ENCODE peak calls at places on chromosomes 5 and 9, in five cellular contexts. Q, U, D, T and L are unnamed samples.

GRCh38 chr9:131282688-131283422 is 6.5 kb upstream of the FAM78A start:
- DNase-seq in Q (peak; percentile 59), U (no peak), D (no peak), T (no peak), L (no peak)

GRCh38 chr5:42715791-42716190 is 40.8 kb upstream of the CCDC152 start:
- DNase-seq in Q (no peak), U (no peak), D (no peak), T (no peak), L (no peak)

GRCh38 chr9:4892501-4893194 is 92.4 kb upstream of the JAK2 start:
- DNase-seq in Q (no peak), U (no peak), D (no peak), T (no peak), L (no peak)

GRCh38 chr9:133910855-133911514 is 81.1 kb downstream of the VAV2 start:
- DNase-seq in Q (no peak), U (no peak), D (no peak), T (peak; percentile 39), L (no peak)

GRCh38 chr9:4237748-4238511 is 61.9 kb downstream of the GLIS3 start:
- DNase-seq in Q (no peak), U (no peak), D (no peak), T (no peak), L (no peak)

GRCh38 chr5:156474251-156474650 is 147.3 kb downstream of the SGCD start:
- DNase-seq in Q (peak; percentile 28), U (no peak), D (no peak), T (no peak), L (no peak)

GRCh38 chr5:16160706-16161105 is 18.9 kb downstream of the MARCHF11 start:
- DNase-seq in Q (no peak), U (peak; percentile 10), D (no peak), T (no peak), L (peak; percentile 60)

GRCh38 chr9:88716636-88717035 is 181.7 kb downstream of the NXNL2 start:
- DNase-seq in Q (no peak), U (no peak), D (no peak), T (no peak), L (no peak)

GRCh38 chr5:67404261-67405100 is 207.9 kb upstream of the CD180 start:
- DNase-seq in Q (no peak), U (no peak), D (no peak), T (no peak), L (no peak)

GRCh38 chr5:55039843-55040242 is 15.8 kb downstream of the GZMK start:
- DNase-seq in Q (no peak), U (no peak), D (no peak), T (no peak), L (no peak)

DNA sequence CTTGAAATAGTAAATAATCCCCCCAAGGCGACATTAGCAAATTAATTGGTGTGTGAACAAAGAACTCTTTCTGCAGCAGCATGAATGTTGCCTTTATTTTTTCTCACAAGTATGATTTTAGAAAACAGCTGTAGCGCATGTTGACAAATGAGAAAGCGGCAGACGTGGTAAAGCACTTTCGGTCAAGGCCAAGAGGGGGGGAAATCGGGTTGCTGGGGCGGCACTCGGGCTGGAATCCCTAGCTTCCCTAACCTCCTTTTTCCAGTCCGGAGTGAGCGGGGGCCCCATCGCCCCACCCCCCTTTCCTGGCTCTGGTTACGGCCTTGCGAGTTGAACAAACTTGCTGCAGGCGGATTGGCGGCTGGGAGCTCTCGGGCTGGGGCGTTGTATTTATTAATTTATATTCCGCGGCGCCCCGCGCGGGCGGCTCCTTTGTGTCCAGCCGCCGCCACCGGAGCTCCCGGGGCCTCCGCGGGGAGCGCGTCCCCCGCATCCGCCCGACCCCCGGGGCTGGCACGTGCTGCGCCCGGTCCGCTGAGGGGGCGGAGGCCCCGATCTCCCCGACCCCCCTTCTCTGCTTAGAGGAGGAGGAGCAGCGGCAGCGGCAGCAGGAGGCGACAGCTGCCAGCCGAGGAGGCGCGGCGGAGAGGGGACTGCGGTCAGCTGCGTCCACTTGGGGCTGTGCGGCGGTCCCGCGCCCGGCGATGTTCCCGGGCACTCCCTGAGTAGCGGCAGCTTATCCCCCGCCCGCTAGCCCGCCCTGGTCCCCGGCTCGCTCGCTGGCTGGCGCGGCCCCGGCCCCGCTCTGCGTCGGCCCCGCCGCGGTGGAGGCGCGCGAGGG is at the start of gene RHOBTB3:
- DNase-seq in Q (peak; percentile 91), U (peak; percentile 80), D (peak; percentile 8), T (peak; percentile 85), L (peak; percentile 46)
- TF ChIP-seq CTCF in Q (no peak), U (no peak), D (no peak), T (no peak), L (no peak)

GRCh38 chr9:97925497-97926334 is 3.4 kb upstream of the TRMO start:
- DNase-seq in Q (no peak), U (no peak), D (no peak), T (no peak), L (no peak)

GRCh38 chr9:97923529-97924108 is 1.3 kb upstream of the TRMO start:
- DNase-seq in Q (peak; percentile 66), U (peak; percentile 53), D (peak; percentile 67), T (peak; percentile 79), L (peak; percentile 89)

GRCh38 chr9:97919217-97919813 is 3.0 kb downstream of the TRMO start:
- DNase-seq in Q (no peak), U (no peak), D (no peak), T (no peak), L (no peak)

GRCh38 chr9:97924386-97924785 is 2.1 kb upstream of the TRMO start:
- DNase-seq in Q (no peak), U (no peak), D (no peak), T (no peak), L (no peak)

DNA sequence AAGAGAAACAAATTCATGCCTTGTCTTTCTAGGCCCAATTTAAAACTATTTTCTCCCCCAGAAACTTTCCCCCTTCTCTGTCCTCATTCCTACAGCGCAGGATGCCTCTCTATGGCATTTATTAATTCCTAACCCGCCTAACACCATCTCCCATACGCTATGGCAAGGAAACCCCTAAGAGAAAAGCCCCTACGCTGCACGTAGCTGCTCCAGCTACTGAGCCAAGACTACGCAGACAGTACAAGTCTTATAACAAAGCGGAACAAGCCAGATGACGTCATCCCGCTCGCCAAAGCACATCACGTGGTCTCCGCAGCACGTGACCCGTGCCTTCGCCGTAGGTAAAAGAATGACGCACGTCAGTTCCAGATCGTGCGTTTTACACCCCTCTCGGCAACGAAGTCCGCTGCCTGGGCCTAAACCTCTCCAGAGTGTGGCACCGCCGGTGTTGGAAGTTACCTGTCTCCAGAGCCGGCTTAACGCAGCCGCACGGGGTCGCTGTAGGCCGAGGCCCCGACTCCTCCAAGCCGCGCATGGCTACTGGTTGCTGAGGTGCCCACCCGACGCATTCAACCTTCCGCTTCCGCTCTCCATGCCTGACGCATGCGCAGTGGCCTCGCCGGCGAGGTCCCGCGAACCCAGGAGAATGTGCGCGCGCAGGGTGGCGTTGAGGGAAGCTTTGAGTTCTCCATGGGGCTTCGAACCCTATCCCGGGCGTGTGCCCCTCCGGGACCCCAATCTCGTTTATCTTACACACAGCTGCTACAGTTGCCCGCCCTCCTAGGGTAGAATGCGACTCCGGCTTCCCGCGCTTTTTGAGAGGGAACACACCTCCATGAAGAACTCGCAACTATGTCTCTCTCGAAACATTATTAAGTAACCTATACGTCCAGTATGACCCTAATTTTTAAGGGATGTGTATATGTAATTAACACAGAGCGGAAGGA is at the start of gene TRMO:
- DNase-seq in Q (peak; percentile 98), U (peak; percentile 98), D (peak; percentile 97), T (peak; percentile 99), L (peak; percentile 99)
- H3K9me3 ChIP-seq in Q (no peaks in the 10 kb centered on the region), U (no peaks in the 10 kb centered on the region), D (no peaks in the 10 kb centered on the region), T (no peaks in the 10 kb centered on the region), L (no peaks in the 10 kb centered on the region)

GRCh38 chr5:38994329-38994927 is 79.8 kb downstream of the RICTOR start:
- DNase-seq in Q (no peak), U (peak; percentile 24), D (no peak), T (no peak), L (no peak)
- TF ChIP-seq CTCF in Q (peak; percentile 44), U (peak; percentile 57), D (peak; percentile 53), T (no peak), L (no peak)

DNA sequence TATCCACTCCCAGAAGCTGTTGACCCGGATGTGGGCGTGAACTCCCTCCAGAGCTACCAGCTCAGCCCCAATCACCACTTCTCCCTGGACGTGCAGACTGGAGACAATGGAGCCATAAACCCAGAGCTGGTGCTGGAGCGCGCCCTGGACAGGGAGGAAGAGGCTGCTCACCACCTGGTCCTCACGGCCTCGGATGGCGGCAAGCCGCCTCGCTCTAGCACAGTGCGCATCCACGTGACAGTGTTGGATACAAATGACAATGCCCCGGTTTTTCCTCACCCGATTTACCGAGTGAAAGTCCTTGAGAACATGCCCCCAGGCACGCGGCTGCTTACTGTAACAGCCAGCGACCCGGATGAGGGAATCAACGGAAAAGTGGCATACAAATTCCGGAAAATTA is 834 bp downstream of the PCDHGA8 start:
- DNase-seq in Q (no peak), U (no peak), D (no peak), T (no peak), L (no peak)
- H3K9me3 ChIP-seq in Q (no peaks in the 10 kb centered on the region), U (peaks cover 58% of the 10 kb centered on the region), D (peaks cover 47% of the 10 kb centered on the region), T (peaks cover 98% of the 10 kb centered on the region), L (peaks cover 60% of the 10 kb centered on the region)

GRCh38 chr9:546797-547223 is 294.7 kb upstream of the DMRT1 start:
- DNase-seq in Q (no peak), U (no peak), D (no peak), T (no peak), L (no peak)
- TF ChIP-seq CTCF in Q (peak; percentile 44), U (peak; percentile 16), D (no peak), T (no peak), L (no peak)

DNA sequence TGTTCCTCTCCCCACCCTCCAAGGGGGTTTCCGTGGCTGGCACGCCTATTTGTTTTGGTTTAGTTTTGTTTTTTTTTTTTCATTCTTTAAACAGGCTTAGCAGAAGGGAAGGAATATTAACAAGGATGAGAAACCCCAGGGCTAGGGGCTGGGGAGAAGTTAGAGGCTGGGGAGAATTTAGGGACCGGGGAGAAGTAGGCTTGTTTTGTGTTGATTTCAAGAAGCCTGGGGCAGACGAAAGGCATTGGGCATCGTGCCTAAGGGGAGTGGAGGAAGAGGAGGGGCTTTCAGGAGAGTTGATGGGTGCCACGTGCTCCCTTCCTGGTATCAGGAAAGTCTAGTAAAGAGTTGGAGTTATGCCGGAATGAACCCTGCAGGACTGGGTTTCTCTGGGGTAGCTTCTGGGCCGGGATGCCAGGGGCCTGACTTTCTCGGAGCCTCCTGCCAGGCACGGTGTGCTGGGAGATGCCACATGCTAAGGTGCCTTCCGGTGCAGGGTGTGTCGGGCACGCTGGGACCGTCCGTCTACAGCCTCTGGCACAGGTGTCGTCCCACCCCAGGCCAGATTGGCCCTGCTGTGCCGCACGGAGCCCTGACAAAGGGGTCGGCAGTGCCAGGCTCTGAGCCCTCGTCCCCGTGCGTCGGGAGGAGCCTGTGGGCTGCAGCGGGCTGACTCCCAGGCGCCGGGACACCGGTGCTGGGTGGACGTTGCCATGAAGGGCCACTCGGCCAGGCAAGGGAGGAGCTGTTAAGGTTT is 159.9 kb downstream of the OLFM1 start:
- DNase-seq in Q (peak; percentile 10), U (no peak), D (no peak), T (peak; percentile 67), L (no peak)
- H3K9me3 ChIP-seq in Q (no peaks in the 10 kb centered on the region), U (peaks cover 91% of the 10 kb centered on the region), D (no peaks in the 10 kb centered on the region), T (no peaks in the 10 kb centered on the region), L (no peaks in the 10 kb centered on the region)

GRCh38 chr9:124480621-124480981 is 26.6 kb downstream of the NR5A1 start:
- DNase-seq in Q (no peak), U (no peak), D (no peak), T (no peak), L (no peak)
- TF ChIP-seq CTCF in Q (no peak), U (peak; percentile 51), D (no peak), T (no peak), L (peak; percentile 21)

GRCh38 chr5:3925935-3926334 is 330.3 kb downstream of the IRX1 start:
- DNase-seq in Q (no peak), U (no peak), D (no peak), T (no peak), L (no peak)
- H3K9me3 ChIP-seq in Q (no peaks in the 10 kb centered on the region), U (peaks cover 54% of the 10 kb centered on the region), D (no peaks in the 10 kb centered on the region), T (peaks cover 20% of the 10 kb centered on the region), L (no peaks in the 10 kb centered on the region)